ENCODE peak calls at places on chromosomes 3 and 15, in five cellular contexts. One of them, this sample, is unnamed.

GRCh38 chr15:37764733-37765191 is 169.7 kb upstream of the TMCO5A start:
- DNase-seq in osteocyte: no peak
- DNase-seq in heart right ventricle: no peak
- DNase-seq in progenitor cell of endocrine pancreas: no peak
- DNase-seq in ovary: no peak
- DNase-seq in this sample: peak

GRCh38 chr3:48478631-48479555 is 25.1 kb downstream of the SHISA5 start:
- DNase-seq in heart right ventricle: no peak
- DNase-seq in ovary: no peak
- DNase-seq in progenitor cell of endocrine pancreas: no peak
- DNase-seq in osteocyte: no peak
- DNase-seq in this sample: no peak

GRCh38 chr3:36175113-36175812 is 205.0 kb upstream of the STAC start:
- DNase-seq in osteocyte: no peak
- DNase-seq in progenitor cell of endocrine pancreas: no peak
- DNase-seq in ovary: no peak
- DNase-seq in heart right ventricle: no peak
- DNase-seq in this sample: no peak

GRCh38 chr3:11770105-11770476 is 76.6 kb downstream of the TAMM41 start:
- DNase-seq in progenitor cell of endocrine pancreas: no peak
- DNase-seq in heart right ventricle: no peak
- DNase-seq in osteocyte: no peak
- DNase-seq in ovary: no peak
- DNase-seq in this sample: no peak

GRCh38 chr15:99385865-99386264 is 134.6 kb downstream of the LRRC28 start:
- DNase-seq in osteocyte: no peak
- DNase-seq in progenitor cell of endocrine pancreas: no peak
- DNase-seq in ovary: peak
- DNase-seq in heart right ventricle: peak
- DNase-seq in this sample: no peak

GRCh38 chr3:150300847-150301517 is 107.1 kb upstream of the TSC22D2 start:
- DNase-seq in osteocyte: no peak
- DNase-seq in progenitor cell of endocrine pancreas: no peak
- DNase-seq in ovary: no peak
- DNase-seq in heart right ventricle: no peak
- DNase-seq in this sample: no peak

GRCh38 chr3:8283180-8283579 is 218.4 kb upstream of the LMCD1 start:
- DNase-seq in progenitor cell of endocrine pancreas: no peak
- DNase-seq in osteocyte: no peak
- DNase-seq in ovary: no peak
- DNase-seq in heart right ventricle: no peak
- DNase-seq in this sample: no peak

GRCh38 chr15:66151809-66152208 is 101.7 kb downstream of the MEGF11 start:
- DNase-seq in progenitor cell of endocrine pancreas: no peak
- DNase-seq in heart right ventricle: no peak
- DNase-seq in osteocyte: no peak
- DNase-seq in ovary: no peak
- DNase-seq in this sample: no peak

GRCh38 chr3:35651888-35652287 is 12.6 kb downstream of the ARPP21 start:
- DNase-seq in osteocyte: no peak
- DNase-seq in heart right ventricle: no peak
- DNase-seq in progenitor cell of endocrine pancreas: no peak
- DNase-seq in ovary: no peak
- DNase-seq in this sample: no peak

GRCh38 chr3:42177801-42178150 is 86.6 kb downstream of the TRAK1 start:
- DNase-seq in ovary: no peak
- DNase-seq in osteocyte: no peak
- DNase-seq in heart right ventricle: no peak
- DNase-seq in progenitor cell of endocrine pancreas: no peak
- DNase-seq in this sample: no peak

GRCh38 chr15:69523010-69524001 is 70.7 kb downstream of the RPLP1 start:
- DNase-seq in heart right ventricle: peak
- DNase-seq in progenitor cell of endocrine pancreas: peak
- DNase-seq in ovary: peak
- DNase-seq in osteocyte: peak
- DNase-seq in this sample: peak

DNA sequence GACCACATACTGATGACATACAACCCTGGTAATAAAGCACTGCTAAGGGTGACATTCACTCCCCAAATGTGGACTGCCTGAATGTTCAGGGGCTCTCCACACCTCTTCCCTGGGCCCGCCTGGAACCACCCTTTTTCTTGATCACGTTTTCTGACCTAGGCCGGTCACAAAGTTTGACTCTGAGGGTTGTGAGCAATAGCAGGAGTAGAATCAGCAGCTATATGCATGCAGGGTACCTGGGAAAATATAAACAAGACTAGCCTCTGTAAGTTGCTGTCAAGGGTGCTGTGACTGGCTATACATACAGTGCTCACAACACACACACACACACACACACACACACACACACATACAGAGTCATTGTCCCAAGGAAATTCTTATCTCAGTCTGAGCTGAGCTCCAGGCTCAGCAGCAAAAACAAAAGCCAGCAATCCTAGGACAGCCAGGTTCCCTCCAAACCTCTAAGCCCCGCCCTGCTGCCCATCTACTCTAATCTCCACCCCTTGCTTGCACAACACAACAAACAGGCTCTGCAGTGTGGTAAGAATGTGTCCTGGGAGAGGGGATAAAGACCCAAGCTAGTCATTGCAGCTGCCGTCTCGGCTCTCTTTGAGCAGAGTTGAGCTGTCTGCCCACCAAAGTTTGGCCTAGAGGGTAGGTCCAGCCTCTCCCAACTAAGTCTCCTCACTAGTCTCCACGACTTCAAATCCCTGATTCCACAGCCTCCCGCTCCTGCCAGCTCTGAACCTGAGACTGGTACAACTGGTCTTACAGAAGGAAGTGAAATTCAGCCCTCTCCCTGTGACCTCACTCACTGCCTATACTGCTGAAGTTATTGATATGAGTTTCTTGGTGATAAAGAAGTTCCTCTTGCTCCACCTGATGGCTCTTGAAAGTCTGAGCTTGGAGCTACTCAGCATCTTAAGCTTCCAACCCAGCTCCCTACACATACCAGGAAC is 2.2 kb downstream of the BMF start:
- DNase-seq in progenitor cell of endocrine pancreas: peak
- DNase-seq in ovary: peak
- DNase-seq in osteocyte: no peak
- DNase-seq in heart right ventricle: no peak
- DNase-seq in this sample: peak
- TF ChIP-seq CTCF in progenitor cell of endocrine pancreas: no peak
- TF ChIP-seq CTCF in ovary: no peak
- TF ChIP-seq CTCF in osteocyte: no peak
- TF ChIP-seq CTCF in heart right ventricle: no peak
- TF ChIP-seq CTCF in this sample: no peak

GRCh38 chr3:195249858-195250464 is 21.0 kb downstream of the XXYLT1 start:
- DNase-seq in progenitor cell of endocrine pancreas: no peak
- DNase-seq in heart right ventricle: peak
- DNase-seq in osteocyte: peak
- DNase-seq in ovary: peak
- DNase-seq in this sample: no peak
- TF ChIP-seq CTCF in progenitor cell of endocrine pancreas: no peak
- TF ChIP-seq CTCF in heart right ventricle: no peak
- TF ChIP-seq CTCF in osteocyte: no peak
- TF ChIP-seq CTCF in ovary: no peak
- TF ChIP-seq CTCF in this sample: no peak

GRCh38 chr3:136070334-136070733 is 104.8 kb downstream of the PPP2R3A start:
- DNase-seq in progenitor cell of endocrine pancreas: no peak
- DNase-seq in osteocyte: no peak
- DNase-seq in heart right ventricle: no peak
- DNase-seq in ovary: no peak
- DNase-seq in this sample: no peak

GRCh38 chr3:136069933-136070332 is 104.4 kb downstream of the PPP2R3A start:
- DNase-seq in osteocyte: no peak
- DNase-seq in ovary: no peak
- DNase-seq in heart right ventricle: no peak
- DNase-seq in progenitor cell of endocrine pancreas: no peak
- DNase-seq in this sample: no peak

GRCh38 chr3:136074546-136074945 is 109.0 kb downstream of the PPP2R3A start:
- DNase-seq in progenitor cell of endocrine pancreas: no peak
- DNase-seq in osteocyte: no peak
- DNase-seq in heart right ventricle: no peak
- DNase-seq in ovary: no peak
- DNase-seq in this sample: no peak

GRCh38 chr3:136068708-136069107 is 103.2 kb downstream of the PPP2R3A start:
- DNase-seq in osteocyte: no peak
- DNase-seq in progenitor cell of endocrine pancreas: no peak
- DNase-seq in heart right ventricle: no peak
- DNase-seq in ovary: no peak
- DNase-seq in this sample: no peak

DNA sequence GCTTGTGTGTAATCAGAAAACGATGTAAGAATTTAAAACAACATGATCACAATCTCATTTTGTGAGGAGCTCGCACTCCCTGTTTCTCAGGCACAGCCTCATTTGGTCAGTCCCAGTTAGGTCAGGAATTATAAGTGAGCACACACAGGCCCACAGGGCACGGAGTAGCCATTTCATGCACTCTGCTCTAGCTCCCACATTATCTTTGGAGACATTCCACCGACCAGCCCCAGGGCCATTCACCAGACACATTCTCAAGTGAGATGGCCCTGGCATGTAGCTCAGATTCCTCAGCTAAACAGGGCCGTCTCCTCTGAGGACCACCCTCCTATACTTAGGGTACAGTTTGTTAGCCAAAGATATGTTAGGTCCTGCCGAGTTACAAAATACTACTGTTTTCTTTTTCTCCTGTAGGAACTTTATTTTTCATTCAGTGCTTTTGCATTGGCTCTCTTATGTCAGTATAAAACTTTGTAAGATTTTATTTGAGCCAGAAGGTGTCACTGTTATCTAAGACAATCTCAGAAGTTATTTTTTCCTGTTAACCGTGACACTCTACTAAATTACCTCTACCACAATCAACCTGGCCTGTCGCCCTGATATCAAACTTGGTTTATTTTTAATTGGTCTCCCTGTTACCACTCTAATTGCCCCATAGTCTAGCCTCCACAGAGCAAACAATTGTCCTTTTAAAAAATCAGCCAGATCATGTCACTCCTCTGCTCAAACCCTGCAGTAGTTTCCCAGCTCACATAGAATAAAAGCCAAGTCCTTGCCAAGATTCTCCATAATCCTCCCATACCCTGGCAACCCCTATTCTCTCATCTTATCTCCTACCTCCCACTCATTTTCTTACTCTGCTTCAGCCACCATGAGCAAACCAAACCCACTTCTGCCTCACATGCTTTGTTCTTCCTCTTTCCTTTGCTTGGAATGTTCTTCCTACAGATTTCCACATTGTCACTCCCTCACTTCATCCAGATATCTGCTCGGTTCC is 105.7 kb downstream of the PPP2R3A start:
- DNase-seq in progenitor cell of endocrine pancreas: no peak
- DNase-seq in osteocyte: peak
- DNase-seq in ovary: no peak
- DNase-seq in heart right ventricle: peak
- DNase-seq in this sample: peak
- TF ChIP-seq CTCF in progenitor cell of endocrine pancreas: no peak
- TF ChIP-seq CTCF in osteocyte: peak
- TF ChIP-seq CTCF in ovary: no peak
- TF ChIP-seq CTCF in heart right ventricle: no peak
- TF ChIP-seq CTCF in this sample: no peak

DNA sequence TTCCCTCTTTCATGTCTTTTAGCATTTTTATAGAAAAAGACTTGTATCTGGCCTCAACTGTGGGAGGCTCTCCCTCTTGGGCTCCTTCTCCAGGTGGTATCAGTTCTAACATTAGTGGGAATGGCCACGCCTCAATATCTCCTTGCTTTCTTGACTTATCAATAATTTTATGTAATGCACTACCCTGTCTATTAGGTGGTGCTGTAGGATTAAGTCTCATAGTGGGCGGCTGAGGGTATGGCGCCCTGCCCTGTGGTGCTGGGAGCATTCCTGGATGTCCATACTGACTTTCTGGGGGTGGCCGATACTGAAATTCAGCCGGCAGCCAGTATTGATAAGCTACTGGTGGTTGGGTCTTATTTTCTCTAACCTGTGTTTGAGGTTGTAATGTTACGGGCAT is 8.7 kb upstream of the RPUSD3 start:
- DNase-seq in progenitor cell of endocrine pancreas: no peak
- DNase-seq in osteocyte: no peak
- DNase-seq in heart right ventricle: no peak
- DNase-seq in ovary: no peak
- DNase-seq in this sample: no peak
- TF ChIP-seq CTCF in progenitor cell of endocrine pancreas: no peak
- TF ChIP-seq CTCF in osteocyte: no peak
- TF ChIP-seq CTCF in heart right ventricle: no peak
- TF ChIP-seq CTCF in ovary: no peak
- TF ChIP-seq CTCF in this sample: no peak

GRCh38 chr3:189169728-189170127 is 2.0 kb upstream of the TPRG1 start:
- DNase-seq in heart right ventricle: no peak
- DNase-seq in ovary: no peak
- DNase-seq in osteocyte: no peak
- DNase-seq in progenitor cell of endocrine pancreas: no peak
- DNase-seq in this sample: no peak
- TF ChIP-seq CTCF in heart right ventricle: no peak
- TF ChIP-seq CTCF in ovary: no peak
- TF ChIP-seq CTCF in osteocyte: no peak
- TF ChIP-seq CTCF in progenitor cell of endocrine pancreas: peak
- TF ChIP-seq CTCF in this sample: no peak

GRCh38 chr3:96022676-96023075 is 791.7 kb upstream of the EPHA6 start:
- DNase-seq in ovary: no peak
- DNase-seq in progenitor cell of endocrine pancreas: no peak
- DNase-seq in osteocyte: no peak
- DNase-seq in heart right ventricle: no peak
- DNase-seq in this sample: no peak
- TF ChIP-seq CTCF in ovary: no peak
- TF ChIP-seq CTCF in progenitor cell of endocrine pancreas: no peak
- TF ChIP-seq CTCF in osteocyte: peak
- TF ChIP-seq CTCF in heart right ventricle: no peak
- TF ChIP-seq CTCF in this sample: peak

GRCh38 chr15:75732206-75732808 is 19.7 kb upstream of the CSPG4 start:
- DNase-seq in progenitor cell of endocrine pancreas: no peak
- DNase-seq in ovary: peak
- DNase-seq in heart right ventricle: no peak
- DNase-seq in osteocyte: no peak
- DNase-seq in this sample: no peak

GRCh38 chr15:75732809-75733451 is 20.3 kb upstream of the CSPG4 start:
- DNase-seq in progenitor cell of endocrine pancreas: peak
- DNase-seq in heart right ventricle: peak
- DNase-seq in osteocyte: peak
- DNase-seq in ovary: peak
- DNase-seq in this sample: peak

GRCh38 chr15:75729304-75730069 is 16.8 kb upstream of the CSPG4 start:
- DNase-seq in progenitor cell of endocrine pancreas: no peak
- DNase-seq in heart right ventricle: no peak
- DNase-seq in ovary: no peak
- DNase-seq in osteocyte: no peak
- DNase-seq in this sample: no peak

GRCh38 chr15:75733761-75734651 is 21.4 kb upstream of the CSPG4 start:
- DNase-seq in osteocyte: no peak
- DNase-seq in heart right ventricle: no peak
- DNase-seq in progenitor cell of endocrine pancreas: no peak
- DNase-seq in ovary: no peak
- DNase-seq in this sample: no peak

GRCh38 chr15:75731248-75732100 is 18.8 kb upstream of the CSPG4 start:
- DNase-seq in heart right ventricle: peak
- DNase-seq in osteocyte: no peak
- DNase-seq in ovary: peak
- DNase-seq in progenitor cell of endocrine pancreas: no peak
- DNase-seq in this sample: no peak
- TF ChIP-seq CTCF in heart right ventricle: no peak
- TF ChIP-seq CTCF in osteocyte: no peak
- TF ChIP-seq CTCF in ovary: no peak
- TF ChIP-seq CTCF in progenitor cell of endocrine pancreas: no peak
- TF ChIP-seq CTCF in this sample: no peak